ENCODE peak calls at places on chromosomes 6 and 20, in six cellular contexts. G, U, Q, E, N and C are unnamed samples.

GRCh38 chr6:159984268-159984786 is 15.4 kb downstream of the IGF2R start:
- DNase-seq in U (no peak), E (peak), G (peak), N (peak), Q (no peak), C (no peak)

GRCh38 chr6:138465007-138465645 is 34.2 kb downstream of the NHSL1 start:
- DNase-seq in N (no peak), E (peak), U (no peak), Q (no peak), G (peak), C (peak)

GRCh38 chr20:21684671-21685070 is 20.8 kb upstream of the PAX1 start:
- DNase-seq in N (no peak), E (no peak), Q (no peak), G (no peak), U (no peak), C (no peak)

GRCh38 chr6:43186706-43187105 is 4.7 kb downstream of the CUL9 start:
- DNase-seq in Q (no peak), G (no peak), U (no peak), N (no peak), E (no peak), C (no peak)

GRCh38 chr6:6712258-6712978 is 123.9 kb downstream of the LY86 start:
- DNase-seq in Q (no peak), E (peak), U (no peak), N (no peak), G (peak), C (peak)

GRCh38 chr6:134849920-134850447 is 99.9 kb downstream of the ALDH8A1 start:
- DNase-seq in G (no peak), U (no peak), Q (no peak), N (no peak), E (no peak), C (no peak)

GRCh38 chr6:116229287-116229913 is 24.5 kb downstream of the TSPYL4 start:
- DNase-seq in E (peak), N (peak), G (peak), Q (no peak), U (no peak), C (no peak)

GRCh38 chr6:109322825-109323580 is 59.3 kb downstream of the CD164 start:
- DNase-seq in G (no peak), Q (no peak), U (no peak), E (no peak), N (peak), C (no peak)

GRCh38 chr6:14453712-14454466 is 336.3 kb downstream of the CD83 start:
- DNase-seq in U (no peak), Q (no peak), N (no peak), G (no peak), E (no peak), C (no peak)

GRCh38 chr6:102662851-102663250 is 1269.3 kb downstream of the GRIK2 start:
- DNase-seq in Q (no peak), N (no peak), U (no peak), E (no peak), G (no peak), C (no peak)

GRCh38 chr6:47581591-47581990 is 104.0 kb downstream of the CD2AP start:
- DNase-seq in E (no peak), Q (no peak), U (no peak), G (no peak), N (no peak), C (no peak)

GRCh38 chr6:34926655-34927054 is 37.6 kb downstream of the ANKS1A start:
- DNase-seq in U (no peak), N (no peak), Q (no peak), G (peak), E (peak), C (no peak)

GRCh38 chr20:53738039-53738944 is 144.7 kb upstream of the ZNF217 start:
- DNase-seq in U (no peak), Q (no peak), E (peak), G (peak), N (peak), C (peak)

GRCh38 chr6:43992783-43993505 is 134.3 kb downstream of the MRPL14 start:
- DNase-seq in N (peak), E (no peak), U (no peak), G (no peak), Q (no peak), C (no peak)

GRCh38 chr20:51893723-51894122 is 91.4 kb upstream of the SALL4 start:
- DNase-seq in U (no peak), E (no peak), N (no peak), G (no peak), Q (no peak), C (no peak)

GRCh38 chr6:139239137-139239536 is 52.7 kb downstream of the TXLNB start:
- DNase-seq in E (no peak), U (no peak), G (peak), N (no peak), Q (no peak), C (no peak)

GRCh38 chr6:29748391-29749352 is 25.4 kb downstream of the HLA-F start:
- DNase-seq in Q (no peak), N (peak), G (peak), E (peak), U (peak), C (peak)

GRCh38 chr20:8331740-8332412 is 199.8 kb downstream of the PLCB1 start:
- DNase-seq in U (no peak), G (peak), Q (no peak), N (peak), E (peak), C (no peak)

GRCh38 chr20:58850693-58851174 is at the start of gene GNAS-AS1:
- DNase-seq in N (peak), U (peak), G (peak), Q (no peak), E (peak), C (no peak)

GRCh38 chr6:89941031-89941775 is 46.9 kb downstream of the GJA10 start:
- DNase-seq in G (peak), N (no peak), U (no peak), E (no peak), Q (no peak), C (no peak)

GRCh38 chr6:156395276-156395675 is 381.9 kb upstream of the ARID1B start:
- DNase-seq in U (no peak), E (no peak), G (no peak), N (no peak), Q (no peak), C (no peak)

GRCh38 chr6:33078442-33078841 is 2.7 kb downstream of the HLA-DPB1 start:
- DNase-seq in E (no peak), G (no peak), Q (no peak), N (no peak), U (no peak), C (no peak)

GRCh38 chr6:33077908-33078307 is 2.1 kb downstream of the HLA-DPB1 start:
- DNase-seq in N (no peak), G (no peak), U (no peak), Q (no peak), E (no peak), C (no peak)

GRCh38 chr6:33075208-33075567 is 602 bp upstream of the HLA-DPB1 start:
- DNase-seq in N (no peak), U (no peak), G (no peak), Q (no peak), E (no peak), C (no peak)

GRCh38 chr6:33075568-33076405 is at the start of gene HLA-DPB1:
- DNase-seq in U (no peak), N (no peak), E (peak), G (peak), Q (no peak), C (peak)

DNA sequence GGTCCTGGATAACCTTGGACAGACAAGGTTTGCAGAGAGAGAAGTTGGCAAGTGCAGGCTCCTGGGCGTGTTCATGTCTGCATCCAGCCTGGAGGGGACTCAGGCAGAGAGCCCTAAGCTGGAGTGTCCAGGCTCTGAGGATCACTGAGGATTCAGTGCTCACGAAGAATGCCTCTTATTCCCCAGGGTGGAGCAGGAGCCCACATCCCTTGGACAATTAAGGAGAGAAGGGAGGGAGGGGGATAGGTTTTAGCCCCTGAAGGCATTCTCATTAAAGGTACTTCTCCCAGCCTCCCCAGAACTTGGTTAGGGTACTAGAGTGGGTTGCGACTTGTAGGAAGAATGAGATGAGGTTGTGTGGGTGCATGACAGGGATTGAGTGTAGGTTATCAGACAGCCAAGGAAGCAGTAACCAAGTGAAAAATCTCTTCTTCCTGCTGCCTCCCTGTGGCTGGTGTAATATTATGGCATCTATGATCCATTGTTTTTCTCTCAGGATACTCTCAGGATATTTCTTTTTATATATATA is 680 bp downstream of the HLA-DPB1 start:
- DNase-seq in Q (no peak), E (no peak), N (no peak), G (no peak), U (no peak), C (no peak)
- H3K27ac ChIP-seq in Q (peak), E (no peak), N (peak), G (no peak), U (peak), C (no peak)

DNA sequence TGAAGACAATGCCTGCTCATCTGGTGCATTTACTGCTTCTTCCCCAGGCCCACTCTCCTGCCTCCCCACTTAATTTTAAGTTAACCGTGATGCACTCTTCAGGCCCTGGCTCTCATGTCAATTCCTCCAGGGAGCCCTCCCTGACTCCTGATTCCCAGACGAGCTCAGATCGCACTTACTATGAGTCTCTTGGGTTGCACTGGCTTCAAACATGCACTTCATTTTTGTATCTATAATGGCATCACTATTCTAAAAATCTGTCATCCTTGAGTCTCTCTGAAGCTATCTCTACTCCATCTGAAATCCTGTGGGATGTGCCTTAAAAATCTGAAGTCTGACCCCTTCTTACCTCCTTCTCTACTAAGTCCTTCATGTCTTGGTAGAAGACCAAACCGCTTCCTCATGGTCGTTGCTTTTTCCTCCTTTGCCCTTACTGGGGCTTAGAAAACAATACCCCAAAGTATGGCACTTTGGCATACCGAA is 24.7 kb downstream of the COX4I2 start:
- DNase-seq in G (no peak), U (no peak), E (no peak), Q (no peak), N (no peak), C (no peak)
- H3K27ac ChIP-seq in G (no peak), U (no peak), E (no peak), Q (peak), N (peak), C (peak)

DNA sequence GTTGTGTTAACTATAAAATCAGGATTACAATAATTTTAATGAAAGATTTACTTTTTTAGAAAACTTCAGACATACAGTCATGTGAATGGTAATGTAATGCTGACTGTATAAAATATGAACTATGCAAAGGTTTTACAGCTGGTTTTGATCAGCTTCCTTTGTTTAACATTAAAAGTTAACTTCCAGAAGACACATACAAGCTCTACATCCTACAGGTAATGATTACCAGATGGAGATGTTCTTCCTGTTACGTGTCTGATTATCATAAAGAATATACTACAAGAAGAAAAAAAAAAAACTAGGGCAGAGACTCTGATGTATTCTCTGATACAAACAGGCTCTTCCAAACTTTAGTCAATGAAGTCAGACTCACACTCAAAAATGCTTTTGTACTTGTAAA is 251.9 kb upstream of the RUNX2 start:
- DNase-seq in U (no peak), G (peak), N (no peak), Q (no peak), E (no peak), C (no peak)
- H3K27ac ChIP-seq in U (no peak), G (no peak), N (peak), Q (no peak), E (peak), C (no peak)

GRCh38 chr6:11292837-11293236 is 60.4 kb upstream of the NEDD9 start:
- DNase-seq in Q (no peak), U (no peak), E (no peak), G (no peak), N (no peak), C (no peak)
- H3K27ac ChIP-seq in Q (no peak), U (no peak), E (no peak), G (no peak), N (no peak), C (no peak)